ENCODE peak calls at places on chromosomes 11 and 22, in eight cellular contexts. One of them, this sample, is unnamed.

GRCh38 chr11:83785942-83786341 is 499.8 kb upstream of the CCDC90B start:
- DNase-seq in SK-N-SH: peak; percentile 47
- DNase-seq in iPS DF 6.9: no peak
- DNase-seq in neural progenitor cell: no peak
- DNase-seq in CD8-positive, alpha-beta T cell: no peak
- DNase-seq in adipocyte: no peak
- DNase-seq in GM23338: no peak
- DNase-seq in neuronal stem cell: no peak
- DNase-seq in this sample: no peak

GRCh38 chr11:119258180-119258579 is 52.0 kb downstream of the CBL start:
- DNase-seq in CD8-positive, alpha-beta T cell: no peak
- DNase-seq in SK-N-SH: no peak
- DNase-seq in neural progenitor cell: no peak
- DNase-seq in GM23338: peak; percentile 32
- DNase-seq in iPS DF 6.9: no peak
- DNase-seq in neuronal stem cell: no peak
- DNase-seq in adipocyte: no peak
- DNase-seq in this sample: no peak

GRCh38 chr22:23695748-23696325 is 5.0 kb downstream of the RGL4 start:
- DNase-seq in adipocyte: no peak
- DNase-seq in SK-N-SH: no peak
- DNase-seq in CD8-positive, alpha-beta T cell: no peak
- DNase-seq in iPS DF 6.9: no peak
- DNase-seq in neuronal stem cell: no peak
- DNase-seq in neural progenitor cell: no peak
- DNase-seq in GM23338: no peak
- DNase-seq in this sample: no peak

GRCh38 chr22:36384766-36385400 is 2.9 kb downstream of the MYH9 start:
- DNase-seq in neuronal stem cell: no peak
- DNase-seq in GM23338: peak; percentile 75
- DNase-seq in neural progenitor cell: peak; percentile 79
- DNase-seq in CD8-positive, alpha-beta T cell: no peak
- DNase-seq in iPS DF 6.9: no peak
- DNase-seq in adipocyte: peak; percentile 58
- DNase-seq in SK-N-SH: peak; percentile 61
- DNase-seq in this sample: no peak

GRCh38 chr11:129285387-129285786 is 90.3 kb upstream of the BARX2 start:
- DNase-seq in CD8-positive, alpha-beta T cell: no peak
- DNase-seq in GM23338: no peak
- DNase-seq in SK-N-SH: no peak
- DNase-seq in iPS DF 6.9: no peak
- DNase-seq in neuronal stem cell: no peak
- DNase-seq in neural progenitor cell: no peak
- DNase-seq in adipocyte: no peak
- DNase-seq in this sample: no peak

GRCh38 chr11:13160745-13161144 is 116.8 kb upstream of the BMAL1 start:
- DNase-seq in neural progenitor cell: peak; percentile 41
- DNase-seq in iPS DF 6.9: no peak
- DNase-seq in adipocyte: no peak
- DNase-seq in GM23338: no peak
- DNase-seq in CD8-positive, alpha-beta T cell: no peak
- DNase-seq in SK-N-SH: no peak
- DNase-seq in neuronal stem cell: no peak
- DNase-seq in this sample: no peak

GRCh38 chr22:22871536-22872278 is 15.9 kb upstream of the IGLL5 start:
- DNase-seq in GM23338: no peak
- DNase-seq in iPS DF 6.9: no peak
- DNase-seq in SK-N-SH: no peak
- DNase-seq in CD8-positive, alpha-beta T cell: no peak
- DNase-seq in neuronal stem cell: no peak
- DNase-seq in adipocyte: no peak
- DNase-seq in neural progenitor cell: no peak
- DNase-seq in this sample: no peak

GRCh38 chr11:23924226-23924625 is 572.6 kb upstream of the LUZP2 start:
- DNase-seq in CD8-positive, alpha-beta T cell: no peak
- DNase-seq in neural progenitor cell: peak; percentile 2
- DNase-seq in adipocyte: no peak
- DNase-seq in neuronal stem cell: no peak
- DNase-seq in SK-N-SH: no peak
- DNase-seq in GM23338: peak; percentile 20
- DNase-seq in iPS DF 6.9: no peak
- DNase-seq in this sample: no peak

GRCh38 chr22:46410291-46410808 is 74.8 kb downstream of the TRMU start:
- DNase-seq in adipocyte: no peak
- DNase-seq in SK-N-SH: no peak
- DNase-seq in neural progenitor cell: no peak
- DNase-seq in neuronal stem cell: no peak
- DNase-seq in GM23338: no peak
- DNase-seq in iPS DF 6.9: no peak
- DNase-seq in CD8-positive, alpha-beta T cell: no peak
- DNase-seq in this sample: no peak

GRCh38 chr11:132648841-132649240 is 883.5 kb downstream of the OPCML start:
- DNase-seq in adipocyte: peak; percentile 10
- DNase-seq in GM23338: no peak
- DNase-seq in CD8-positive, alpha-beta T cell: no peak
- DNase-seq in SK-N-SH: no peak
- DNase-seq in neural progenitor cell: no peak
- DNase-seq in iPS DF 6.9: no peak
- DNase-seq in neuronal stem cell: no peak
- DNase-seq in this sample: no peak

GRCh38 chr11:78562398-78562797 is 12.3 kb downstream of the NARS2 start:
- DNase-seq in GM23338: no peak
- DNase-seq in CD8-positive, alpha-beta T cell: no peak
- DNase-seq in SK-N-SH: no peak
- DNase-seq in iPS DF 6.9: no peak
- DNase-seq in adipocyte: peak; percentile 76
- DNase-seq in neural progenitor cell: peak; percentile 11
- DNase-seq in neuronal stem cell: no peak
- DNase-seq in this sample: no peak

GRCh38 chr22:17748555-17749353 is 25.5 kb downstream of the BID start:
- DNase-seq in CD8-positive, alpha-beta T cell: no peak
- DNase-seq in neuronal stem cell: no peak
- DNase-seq in SK-N-SH: no peak
- DNase-seq in iPS DF 6.9: peak; percentile 39
- DNase-seq in GM23338: peak; percentile 91
- DNase-seq in neural progenitor cell: peak; percentile 71
- DNase-seq in adipocyte: no peak
- DNase-seq in this sample: no peak

GRCh38 chr11:95307310-95307709 is 76.3 kb upstream of the SESN3 start:
- DNase-seq in neural progenitor cell: no peak
- DNase-seq in iPS DF 6.9: no peak
- DNase-seq in neuronal stem cell: no peak
- DNase-seq in adipocyte: no peak
- DNase-seq in SK-N-SH: no peak
- DNase-seq in GM23338: no peak
- DNase-seq in CD8-positive, alpha-beta T cell: no peak
- DNase-seq in this sample: no peak

GRCh38 chr11:132499661-132500060 is 1032.6 kb downstream of the OPCML start:
- DNase-seq in adipocyte: no peak
- DNase-seq in GM23338: no peak
- DNase-seq in neuronal stem cell: no peak
- DNase-seq in neural progenitor cell: no peak
- DNase-seq in SK-N-SH: no peak
- DNase-seq in iPS DF 6.9: no peak
- DNase-seq in CD8-positive, alpha-beta T cell: no peak
- DNase-seq in this sample: no peak

GRCh38 chr11:125468852-125469251 is 27.2 kb downstream of the FEZ1 start:
- DNase-seq in adipocyte: no peak
- DNase-seq in SK-N-SH: no peak
- DNase-seq in neuronal stem cell: no peak
- DNase-seq in CD8-positive, alpha-beta T cell: no peak
- DNase-seq in iPS DF 6.9: no peak
- DNase-seq in GM23338: no peak
- DNase-seq in neural progenitor cell: no peak
- DNase-seq in this sample: no peak

GRCh38 chr11:6251990-6252473 is 7.6 kb upstream of the CCKBR start:
- DNase-seq in neuronal stem cell: no peak
- DNase-seq in GM23338: no peak
- DNase-seq in iPS DF 6.9: no peak
- DNase-seq in neural progenitor cell: no peak
- DNase-seq in CD8-positive, alpha-beta T cell: no peak
- DNase-seq in adipocyte: peak; percentile 28
- DNase-seq in SK-N-SH: no peak
- DNase-seq in this sample: no peak

GRCh38 chr11:73387594-73388021 is 11.4 kb downstream of the RELT start:
- DNase-seq in neural progenitor cell: peak; percentile 50
- DNase-seq in GM23338: peak; percentile 37
- DNase-seq in iPS DF 6.9: no peak
- DNase-seq in SK-N-SH: no peak
- DNase-seq in neuronal stem cell: no peak
- DNase-seq in adipocyte: peak; percentile 17
- DNase-seq in CD8-positive, alpha-beta T cell: no peak
- DNase-seq in this sample: no peak
- H3K4me1 ChIP-seq in neural progenitor cell: peaks cover 19% of the 10 kb centered on the region
- H3K4me1 ChIP-seq in GM23338: no peaks in the 10 kb centered on the region
- H3K4me1 ChIP-seq in iPS DF 6.9: no peaks in the 10 kb centered on the region
- H3K4me1 ChIP-seq in SK-N-SH: peaks cover 15% of the 10 kb centered on the region
- H3K4me1 ChIP-seq in neuronal stem cell: peaks cover 28% of the 10 kb centered on the region
- H3K4me1 ChIP-seq in adipocyte: peaks cover 17% of the 10 kb centered on the region
- H3K4me1 ChIP-seq in CD8-positive, alpha-beta T cell: peaks cover 43% of the 10 kb centered on the region
- H3K4me1 ChIP-seq in this sample: peaks cover 5% of the 10 kb centered on the region

GRCh38 chr11:44563716-44564115 is 1.7 kb upstream of the CD82 start:
- DNase-seq in SK-N-SH: no peak
- DNase-seq in CD8-positive, alpha-beta T cell: no peak
- DNase-seq in neural progenitor cell: no peak
- DNase-seq in neuronal stem cell: no peak
- DNase-seq in iPS DF 6.9: no peak
- DNase-seq in adipocyte: peak; percentile 48
- DNase-seq in GM23338: no peak
- DNase-seq in this sample: no peak
- H3K4me1 ChIP-seq in SK-N-SH: peaks cover 20% of the 10 kb centered on the region
- H3K4me1 ChIP-seq in CD8-positive, alpha-beta T cell: peaks cover 42% of the 10 kb centered on the region
- H3K4me1 ChIP-seq in neural progenitor cell: peaks cover 30% of the 10 kb centered on the region
- H3K4me1 ChIP-seq in neuronal stem cell: peaks cover 43% of the 10 kb centered on the region
- H3K4me1 ChIP-seq in iPS DF 6.9: peaks cover 10% of the 10 kb centered on the region
- H3K4me1 ChIP-seq in adipocyte: peaks cover 35% of the 10 kb centered on the region
- H3K4me1 ChIP-seq in GM23338: peaks cover 31% of the 10 kb centered on the region
- H3K4me1 ChIP-seq in this sample: peaks cover 51% of the 10 kb centered on the region

GRCh38 chr22:37909756-37910155 is 3.7 kb downstream of the MICALL1 start:
- DNase-seq in neuronal stem cell: no peak
- DNase-seq in iPS DF 6.9: no peak
- DNase-seq in adipocyte: peak; percentile 54
- DNase-seq in CD8-positive, alpha-beta T cell: no peak
- DNase-seq in GM23338: no peak
- DNase-seq in SK-N-SH: no peak
- DNase-seq in neural progenitor cell: no peak
- DNase-seq in this sample: no peak

GRCh38 chr22:37906364-37907008 is 389 bp downstream of the MICALL1 start:
- DNase-seq in CD8-positive, alpha-beta T cell: peak; percentile 25
- DNase-seq in neuronal stem cell: no peak
- DNase-seq in GM23338: peak; percentile 67
- DNase-seq in adipocyte: peak; percentile 51
- DNase-seq in iPS DF 6.9: no peak
- DNase-seq in neural progenitor cell: peak; percentile 55
- DNase-seq in SK-N-SH: peak; percentile 78
- DNase-seq in this sample: no peak

GRCh38 chr22:37904572-37905533 is 1.2 kb upstream of the MICALL1 start:
- DNase-seq in adipocyte: peak; percentile 94
- DNase-seq in SK-N-SH: peak; percentile 58
- DNase-seq in neural progenitor cell: no peak
- DNase-seq in neuronal stem cell: no peak
- DNase-seq in GM23338: peak; percentile 40
- DNase-seq in CD8-positive, alpha-beta T cell: no peak
- DNase-seq in iPS DF 6.9: no peak
- DNase-seq in this sample: peak; percentile 33

GRCh38 chr22:37905534-37906363 is at the start of gene MICALL1:
- DNase-seq in CD8-positive, alpha-beta T cell: peak; percentile 57
- DNase-seq in adipocyte: peak; percentile 89
- DNase-seq in neuronal stem cell: no peak
- DNase-seq in SK-N-SH: peak; percentile 95
- DNase-seq in GM23338: peak; percentile 82
- DNase-seq in iPS DF 6.9: no peak
- DNase-seq in neural progenitor cell: peak; percentile 93
- DNase-seq in this sample: peak; percentile 81

GRCh38 chr22:37907036-37907954 is 1.2 kb downstream of the MICALL1 start:
- DNase-seq in neuronal stem cell: no peak
- DNase-seq in iPS DF 6.9: no peak
- DNase-seq in neural progenitor cell: no peak
- DNase-seq in CD8-positive, alpha-beta T cell: no peak
- DNase-seq in SK-N-SH: no peak
- DNase-seq in adipocyte: peak; percentile 61
- DNase-seq in GM23338: peak; percentile 35
- DNase-seq in this sample: no peak
- H3K4me1 ChIP-seq in neuronal stem cell: peaks cover 23% of the 10 kb centered on the region
- H3K4me1 ChIP-seq in iPS DF 6.9: peaks cover 9% of the 10 kb centered on the region
- H3K4me1 ChIP-seq in neural progenitor cell: peaks cover 33% of the 10 kb centered on the region
- H3K4me1 ChIP-seq in CD8-positive, alpha-beta T cell: peaks cover 23% of the 10 kb centered on the region
- H3K4me1 ChIP-seq in SK-N-SH: peaks cover 9% of the 10 kb centered on the region
- H3K4me1 ChIP-seq in adipocyte: peaks cover 42% of the 10 kb centered on the region
- H3K4me1 ChIP-seq in GM23338: peaks cover 27% of the 10 kb centered on the region
- H3K4me1 ChIP-seq in this sample: peaks cover 31% of the 10 kb centered on the region

GRCh38 chr22:42966389-42966998 is 48.5 kb downstream of the PACSIN2 start:
- DNase-seq in neuronal stem cell: no peak
- DNase-seq in CD8-positive, alpha-beta T cell: no peak
- DNase-seq in neural progenitor cell: no peak
- DNase-seq in adipocyte: peak; percentile 29
- DNase-seq in GM23338: no peak
- DNase-seq in iPS DF 6.9: no peak
- DNase-seq in SK-N-SH: no peak
- DNase-seq in this sample: no peak
- H3K4me1 ChIP-seq in neuronal stem cell: peaks cover 21% of the 10 kb centered on the region
- H3K4me1 ChIP-seq in CD8-positive, alpha-beta T cell: no peaks in the 10 kb centered on the region
- H3K4me1 ChIP-seq in neural progenitor cell: peaks cover 16% of the 10 kb centered on the region
- H3K4me1 ChIP-seq in adipocyte: peaks cover 22% of the 10 kb centered on the region
- H3K4me1 ChIP-seq in GM23338: peaks cover 31% of the 10 kb centered on the region
- H3K4me1 ChIP-seq in iPS DF 6.9: peaks cover 8% of the 10 kb centered on the region
- H3K4me1 ChIP-seq in SK-N-SH: peaks cover 6% of the 10 kb centered on the region
- H3K4me1 ChIP-seq in this sample: peaks cover 2% of the 10 kb centered on the region

GRCh38 chr11:100302824-100303223 is 384.3 kb upstream of the ARHGAP42 start:
- DNase-seq in CD8-positive, alpha-beta T cell: no peak
- DNase-seq in GM23338: no peak
- DNase-seq in iPS DF 6.9: no peak
- DNase-seq in neural progenitor cell: no peak
- DNase-seq in SK-N-SH: no peak
- DNase-seq in adipocyte: no peak
- DNase-seq in neuronal stem cell: no peak
- DNase-seq in this sample: no peak

DNA sequence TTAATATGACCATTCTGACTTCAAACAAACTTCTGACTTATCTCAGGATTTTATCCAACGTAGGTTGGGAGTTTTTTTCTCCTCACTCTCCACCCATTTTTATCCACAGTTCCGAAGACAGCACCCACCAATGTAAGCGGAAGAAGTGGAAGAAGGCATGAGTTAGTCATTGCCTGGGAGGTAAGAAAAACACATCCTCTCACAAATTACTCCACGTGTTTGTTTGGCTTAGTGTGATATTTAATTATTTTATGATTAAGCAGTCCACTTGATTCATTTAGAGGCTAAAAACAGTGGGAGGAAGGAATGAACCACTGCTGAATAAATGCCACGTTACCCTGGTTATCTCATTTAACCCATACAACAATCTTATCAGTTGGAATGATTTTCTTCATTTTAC is 389.6 kb upstream of the ARHGAP42 start:
- DNase-seq in neuronal stem cell: no peak
- DNase-seq in GM23338: no peak
- DNase-seq in SK-N-SH: no peak
- DNase-seq in iPS DF 6.9: no peak
- DNase-seq in CD8-positive, alpha-beta T cell: no peak
- DNase-seq in adipocyte: no peak
- DNase-seq in neural progenitor cell: no peak
- DNase-seq in this sample: no peak
- H3K4me1 ChIP-seq in neuronal stem cell: no peaks in the 10 kb centered on the region
- H3K4me1 ChIP-seq in GM23338: peaks cover 15% of the 10 kb centered on the region
- H3K4me1 ChIP-seq in SK-N-SH: no peaks in the 10 kb centered on the region
- H3K4me1 ChIP-seq in iPS DF 6.9: no peaks in the 10 kb centered on the region
- H3K4me1 ChIP-seq in CD8-positive, alpha-beta T cell: no peaks in the 10 kb centered on the region
- H3K4me1 ChIP-seq in adipocyte: no peaks in the 10 kb centered on the region
- H3K4me1 ChIP-seq in neural progenitor cell: peaks cover 13% of the 10 kb centered on the region
- H3K4me1 ChIP-seq in this sample: no peaks in the 10 kb centered on the region